ENCODE peak calls at places on chromosomes 16 and 17, in nine cellular contexts. One of them, this sample, is unnamed.

GRCh38 chr17:64662774-64663367 is 764 bp upstream of the SMURF2 start:
- DNase-seq in stomach: no peak
- DNase-seq in tibial artery: no peak
- DNase-seq in AG09309: no peak
- DNase-seq in cardiac fibroblast: no peak
- DNase-seq in small intestine: no peak
- DNase-seq in testis: no peak
- DNase-seq in heart right ventricle: no peak
- DNase-seq in CD8-positive, alpha-beta T cell: no peak
- DNase-seq in this sample: no peak

GRCh38 chr17:63132509-63132911 is 166.5 kb downstream of the TANC2 start:
- DNase-seq in stomach: no peak
- DNase-seq in tibial artery: no peak
- DNase-seq in AG09309: no peak
- DNase-seq in cardiac fibroblast: peak; percentile 32
- DNase-seq in small intestine: no peak
- DNase-seq in testis: no peak
- DNase-seq in heart right ventricle: no peak
- DNase-seq in CD8-positive, alpha-beta T cell: no peak
- DNase-seq in this sample: no peak

GRCh38 chr17:13346592-13346991 is 255.1 kb downstream of the HS3ST3A1 start:
- DNase-seq in stomach: no peak
- DNase-seq in tibial artery: no peak
- DNase-seq in AG09309: no peak
- DNase-seq in cardiac fibroblast: no peak
- DNase-seq in small intestine: no peak
- DNase-seq in testis: no peak
- DNase-seq in heart right ventricle: no peak
- DNase-seq in CD8-positive, alpha-beta T cell: no peak
- DNase-seq in this sample: no peak

GRCh38 chr17:63694974-63695773 is 4.8 kb downstream of the LIMD2 start:
- DNase-seq in stomach: no peak
- DNase-seq in tibial artery: no peak
- DNase-seq in AG09309: no peak
- DNase-seq in cardiac fibroblast: no peak
- DNase-seq in small intestine: no peak
- DNase-seq in testis: no peak
- DNase-seq in heart right ventricle: no peak
- DNase-seq in CD8-positive, alpha-beta T cell: no peak
- DNase-seq in this sample: no peak

GRCh38 chr17:75228847-75229246 is 23.4 kb downstream of the NUP85 start:
- DNase-seq in stomach: no peak
- DNase-seq in tibial artery: peak; percentile 47
- DNase-seq in AG09309: no peak
- DNase-seq in cardiac fibroblast: no peak
- DNase-seq in small intestine: no peak
- DNase-seq in testis: no peak
- DNase-seq in heart right ventricle: no peak
- DNase-seq in CD8-positive, alpha-beta T cell: no peak
- DNase-seq in this sample: no peak

GRCh38 chr17:81386646-81387234 is 8.5 kb upstream of the BAHCC1 start:
- DNase-seq in stomach: peak; percentile 56
- DNase-seq in tibial artery: no peak
- DNase-seq in AG09309: no peak
- DNase-seq in cardiac fibroblast: no peak
- DNase-seq in small intestine: no peak
- DNase-seq in testis: no peak
- DNase-seq in heart right ventricle: no peak
- DNase-seq in CD8-positive, alpha-beta T cell: no peak
- DNase-seq in this sample: no peak

GRCh38 chr17:77287432-77288068 is 146.8 kb downstream of the SEC14L1 start:
- DNase-seq in stomach: peak; percentile 83
- DNase-seq in tibial artery: no peak
- DNase-seq in AG09309: peak; percentile 70
- DNase-seq in cardiac fibroblast: peak; percentile 97
- DNase-seq in small intestine: peak; percentile 94
- DNase-seq in testis: no peak
- DNase-seq in heart right ventricle: peak; percentile 64
- DNase-seq in CD8-positive, alpha-beta T cell: no peak
- DNase-seq in this sample: peak; percentile 79

GRCh38 chr17:81230043-81230820 is 7.5 kb upstream of the CEP131 start:
- DNase-seq in stomach: no peak
- DNase-seq in tibial artery: no peak
- DNase-seq in AG09309: no peak
- DNase-seq in cardiac fibroblast: no peak
- DNase-seq in small intestine: no peak
- DNase-seq in testis: no peak
- DNase-seq in heart right ventricle: no peak
- DNase-seq in CD8-positive, alpha-beta T cell: no peak
- DNase-seq in this sample: no peak

GRCh38 chr17:65797809-65798208 is 236.4 kb upstream of the AXIN2 start:
- DNase-seq in stomach: no peak
- DNase-seq in tibial artery: no peak
- DNase-seq in AG09309: no peak
- DNase-seq in cardiac fibroblast: no peak
- DNase-seq in small intestine: no peak
- DNase-seq in testis: no peak
- DNase-seq in heart right ventricle: no peak
- DNase-seq in CD8-positive, alpha-beta T cell: no peak
- DNase-seq in this sample: no peak

GRCh38 chr17:58330997-58331814 is 2.6 kb upstream of the TSPOAP1 start:
- DNase-seq in stomach: peak; percentile 45
- DNase-seq in tibial artery: no peak
- DNase-seq in AG09309: no peak
- DNase-seq in cardiac fibroblast: no peak
- DNase-seq in small intestine: peak; percentile 52
- DNase-seq in testis: peak; percentile 30
- DNase-seq in heart right ventricle: no peak
- DNase-seq in CD8-positive, alpha-beta T cell: no peak
- DNase-seq in this sample: no peak

GRCh38 chr17:75457047-75457654 is 716 bp downstream of the TMEM94 start:
- DNase-seq in stomach: peak; percentile 27
- DNase-seq in tibial artery: no peak
- DNase-seq in AG09309: no peak
- DNase-seq in cardiac fibroblast: peak; percentile 54
- DNase-seq in small intestine: no peak
- DNase-seq in testis: peak; percentile 65
- DNase-seq in heart right ventricle: peak; percentile 26
- DNase-seq in CD8-positive, alpha-beta T cell: no peak
- DNase-seq in this sample: no peak

GRCh38 chr17:4998027-4998665 is 396 bp downstream of the KIF1C start:
- DNase-seq in stomach: peak; percentile 58
- DNase-seq in tibial artery: peak; percentile 43
- DNase-seq in AG09309: no peak
- DNase-seq in cardiac fibroblast: no peak
- DNase-seq in small intestine: no peak
- DNase-seq in testis: peak; percentile 32
- DNase-seq in heart right ventricle: peak; percentile 57
- DNase-seq in CD8-positive, alpha-beta T cell: no peak
- DNase-seq in this sample: no peak

GRCh38 chr16:28930652-28931051 is 1.1 kb upstream of the CD19 start:
- DNase-seq in stomach: no peak
- DNase-seq in tibial artery: no peak
- DNase-seq in AG09309: no peak
- DNase-seq in cardiac fibroblast: no peak
- DNase-seq in small intestine: no peak
- DNase-seq in testis: no peak
- DNase-seq in heart right ventricle: no peak
- DNase-seq in CD8-positive, alpha-beta T cell: no peak
- DNase-seq in this sample: no peak

GRCh38 chr16:252366-253337 is 18.0 kb downstream of the FAM234A start:
- DNase-seq in stomach: no peak
- DNase-seq in tibial artery: no peak
- DNase-seq in AG09309: no peak
- DNase-seq in cardiac fibroblast: peak; percentile 30
- DNase-seq in small intestine: peak; percentile 95
- DNase-seq in testis: no peak
- DNase-seq in heart right ventricle: no peak
- DNase-seq in CD8-positive, alpha-beta T cell: no peak
- DNase-seq in this sample: no peak
- H3K4me3 ChIP-seq in stomach: peak overlapping the region; percentile 10
- H3K4me3 ChIP-seq in tibial artery: no peak overlapping the region
- H3K4me3 ChIP-seq in AG09309: no peak overlapping the region
- H3K4me3 ChIP-seq in cardiac fibroblast: no peak overlapping the region
- H3K4me3 ChIP-seq in small intestine: peak overlapping the region; percentile 12
- H3K4me3 ChIP-seq in testis: no peak overlapping the region
- H3K4me3 ChIP-seq in heart right ventricle: no peak overlapping the region
- H3K4me3 ChIP-seq in CD8-positive, alpha-beta T cell: peak overlapping the region; percentile 24
- H3K4me3 ChIP-seq in this sample: no peak overlapping the region

GRCh38 chr16:89918453-89919347 is at the start of gene MC1R:
- DNase-seq in stomach: no peak
- DNase-seq in tibial artery: no peak
- DNase-seq in AG09309: no peak
- DNase-seq in cardiac fibroblast: peak; percentile 66
- DNase-seq in small intestine: no peak
- DNase-seq in testis: no peak
- DNase-seq in heart right ventricle: peak; percentile 35
- DNase-seq in CD8-positive, alpha-beta T cell: no peak
- DNase-seq in this sample: no peak
- H3K4me3 ChIP-seq in stomach: peak within 1 kb of the TSS; percentile 49
- H3K4me3 ChIP-seq in tibial artery: peak within 1 kb of the TSS; percentile 38
- H3K4me3 ChIP-seq in AG09309: peak within 1 kb of the TSS; percentile 46
- H3K4me3 ChIP-seq in cardiac fibroblast: peak within 1 kb of the TSS; percentile 36
- H3K4me3 ChIP-seq in small intestine: peak within 1 kb of the TSS; percentile 14
- H3K4me3 ChIP-seq in testis: no peak within 1 kb of the TSS
- H3K4me3 ChIP-seq in heart right ventricle: no peak within 1 kb of the TSS
- H3K4me3 ChIP-seq in CD8-positive, alpha-beta T cell: peak within 1 kb of the TSS; percentile 50
- H3K4me3 ChIP-seq in this sample: peak within 1 kb of the TSS; percentile 48

DNA sequence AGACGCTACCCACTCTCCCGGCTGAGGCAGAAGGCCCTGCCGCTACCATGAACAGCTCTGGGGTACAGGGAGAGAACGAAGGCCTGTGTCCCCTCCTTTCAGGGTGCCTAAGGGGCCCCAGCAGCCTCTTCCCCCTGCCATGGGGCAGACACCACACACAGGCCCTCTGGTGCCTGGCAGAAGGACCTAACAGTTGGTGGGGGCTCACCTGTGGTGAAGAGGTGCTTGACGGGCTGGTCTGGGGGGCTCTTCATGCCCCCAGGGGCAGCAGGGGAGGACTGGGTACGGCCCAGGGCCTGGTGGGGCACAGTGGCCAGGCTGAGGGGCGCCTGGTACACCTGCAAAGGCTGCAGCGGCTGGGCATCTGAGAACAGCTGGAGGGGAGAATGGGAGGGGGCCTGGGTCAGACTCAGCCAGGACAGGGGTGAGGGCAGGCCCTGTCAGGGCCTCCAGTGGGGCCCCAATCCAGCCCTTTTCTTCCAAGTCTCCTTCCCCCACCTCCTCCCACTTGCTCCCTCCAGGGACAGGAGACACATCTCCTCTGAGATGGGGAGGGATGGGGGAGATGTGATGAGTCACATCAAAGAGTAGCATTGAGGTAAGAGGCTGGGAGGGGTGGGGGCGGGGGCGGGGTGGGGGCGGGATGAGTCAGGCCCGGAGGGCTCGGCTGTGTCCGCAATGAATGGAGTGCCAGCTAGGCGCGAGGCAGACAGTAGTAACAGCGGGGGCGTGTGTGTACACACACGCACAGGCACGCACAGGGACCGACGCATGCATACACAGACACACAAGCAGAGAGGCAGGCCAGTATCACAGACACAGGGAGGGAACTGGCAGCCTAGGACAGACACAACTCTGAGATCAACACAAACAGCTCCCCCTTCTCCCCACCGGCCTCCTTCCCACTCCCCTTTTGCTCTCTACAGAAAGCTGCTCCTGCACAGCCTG is 16.1 kb downstream of the G6PC3 start:
- DNase-seq in stomach: no peak
- DNase-seq in tibial artery: no peak
- DNase-seq in AG09309: peak; percentile 74
- DNase-seq in cardiac fibroblast: peak; percentile 80
- DNase-seq in small intestine: no peak
- DNase-seq in testis: peak; percentile 57
- DNase-seq in heart right ventricle: no peak
- DNase-seq in CD8-positive, alpha-beta T cell: no peak
- DNase-seq in this sample: peak; percentile 92
- H3K4me3 ChIP-seq in stomach: no peak overlapping the region
- H3K4me3 ChIP-seq in tibial artery: no peak overlapping the region
- H3K4me3 ChIP-seq in AG09309: no peak overlapping the region
- H3K4me3 ChIP-seq in cardiac fibroblast: no peak overlapping the region
- H3K4me3 ChIP-seq in small intestine: no peak overlapping the region
- H3K4me3 ChIP-seq in testis: no peak overlapping the region
- H3K4me3 ChIP-seq in heart right ventricle: no peak overlapping the region
- H3K4me3 ChIP-seq in CD8-positive, alpha-beta T cell: no peak overlapping the region
- H3K4me3 ChIP-seq in this sample: no peak overlapping the region

GRCh38 chr17:8883353-8883752 is 15.9 kb upstream of the PIK3R6 start:
- DNase-seq in stomach: no peak
- DNase-seq in tibial artery: no peak
- DNase-seq in AG09309: no peak
- DNase-seq in cardiac fibroblast: no peak
- DNase-seq in small intestine: no peak
- DNase-seq in testis: no peak
- DNase-seq in heart right ventricle: no peak
- DNase-seq in CD8-positive, alpha-beta T cell: no peak
- DNase-seq in this sample: no peak

GRCh38 chr17:8885968-8886674 is 18.6 kb upstream of the PIK3R6 start:
- DNase-seq in stomach: no peak
- DNase-seq in tibial artery: no peak
- DNase-seq in AG09309: no peak
- DNase-seq in cardiac fibroblast: no peak
- DNase-seq in small intestine: no peak
- DNase-seq in testis: no peak
- DNase-seq in heart right ventricle: no peak
- DNase-seq in CD8-positive, alpha-beta T cell: no peak
- DNase-seq in this sample: no peak

GRCh38 chr17:8887834-8888703 is 20.6 kb upstream of the PIK3R6 start:
- DNase-seq in stomach: no peak
- DNase-seq in tibial artery: peak; percentile 40
- DNase-seq in AG09309: no peak
- DNase-seq in cardiac fibroblast: peak; percentile 24
- DNase-seq in small intestine: peak; percentile 16
- DNase-seq in testis: peak; percentile 87
- DNase-seq in heart right ventricle: peak; percentile 44
- DNase-seq in CD8-positive, alpha-beta T cell: no peak
- DNase-seq in this sample: no peak

GRCh38 chr17:8881606-8882005 is 14.1 kb upstream of the PIK3R6 start:
- DNase-seq in stomach: no peak
- DNase-seq in tibial artery: no peak
- DNase-seq in AG09309: no peak
- DNase-seq in cardiac fibroblast: no peak
- DNase-seq in small intestine: no peak
- DNase-seq in testis: no peak
- DNase-seq in heart right ventricle: no peak
- DNase-seq in CD8-positive, alpha-beta T cell: no peak
- DNase-seq in this sample: no peak

DNA sequence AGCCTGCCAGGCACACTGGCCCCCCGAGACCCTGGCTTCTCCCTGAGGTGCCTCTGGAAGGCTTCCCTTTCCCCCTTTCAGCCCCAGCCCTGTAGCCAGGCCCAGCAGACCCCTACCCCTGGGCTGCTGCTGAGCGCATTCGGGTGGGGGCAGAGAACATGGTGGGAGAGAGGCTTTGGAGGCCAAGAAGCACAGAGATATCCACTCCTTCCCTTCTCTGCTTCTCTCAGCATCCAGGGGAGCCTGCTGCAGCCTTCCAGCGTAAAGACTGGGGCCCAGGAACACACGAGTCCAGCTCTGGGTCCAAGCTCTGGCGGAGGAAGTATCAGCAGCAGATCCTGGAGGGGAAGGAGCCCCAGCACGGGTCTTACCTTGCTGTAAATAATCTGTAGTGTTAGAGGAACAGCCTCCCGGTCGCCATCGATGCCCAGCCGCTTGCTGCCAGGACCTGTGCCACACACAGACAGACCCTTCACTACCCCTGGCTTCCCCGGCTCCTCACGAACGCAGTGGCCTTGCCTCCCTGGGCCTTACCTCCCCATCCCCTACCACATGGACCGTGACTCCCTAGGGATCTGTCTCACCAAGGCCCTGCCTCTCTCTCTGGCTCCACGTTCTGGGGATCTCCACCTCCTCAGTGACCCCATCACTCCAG is 17.0 kb upstream of the PIK3R6 start:
- DNase-seq in stomach: no peak
- DNase-seq in tibial artery: no peak
- DNase-seq in AG09309: no peak
- DNase-seq in cardiac fibroblast: no peak
- DNase-seq in small intestine: no peak
- DNase-seq in testis: no peak
- DNase-seq in heart right ventricle: no peak
- DNase-seq in CD8-positive, alpha-beta T cell: no peak
- DNase-seq in this sample: no peak
- H3K4me3 ChIP-seq in stomach: no peak overlapping the region
- H3K4me3 ChIP-seq in tibial artery: no peak overlapping the region
- H3K4me3 ChIP-seq in AG09309: no peak overlapping the region
- H3K4me3 ChIP-seq in cardiac fibroblast: no peak overlapping the region
- H3K4me3 ChIP-seq in small intestine: no peak overlapping the region
- H3K4me3 ChIP-seq in testis: no peak overlapping the region
- H3K4me3 ChIP-seq in heart right ventricle: no peak overlapping the region
- H3K4me3 ChIP-seq in CD8-positive, alpha-beta T cell: no peak overlapping the region
- H3K4me3 ChIP-seq in this sample: no peak overlapping the region